ENCODE peak calls at places on chromosomes 7 and 10, in nine cellular contexts. T, G, M, A, S, H, C, R and F are unnamed samples.
A peak's percentile ranks its signal among the peaks of the same experiment; 100 is the strongest.

GRCh38 chr10:2463301-2463700 is 604.0 kb upstream of the PFKP start:
- DNase-seq in S (no peak), R (no peak), C (no peak), G (no peak), T (no peak), A (no peak), H (peak; percentile 51), M (no peak), F (no peak)

GRCh38 chr10:34780818-34781380 is 34.2 kb downstream of the PARD3 start:
- DNase-seq in R (no peak), G (peak; percentile 61), C (peak; percentile 46), T (no peak), A (no peak), M (no peak), S (no peak), H (peak; percentile 49), F (no peak)

GRCh38 chr10:48507933-48508830 is 96.7 kb downstream of the ARHGAP22 start:
- DNase-seq in A (no peak), T (no peak), C (no peak), G (no peak), M (no peak), R (peak; percentile 22), H (no peak), S (no peak), F (no peak)

GRCh38 chr10:123685260-123685659 is 19.1 kb downstream of the GPR26 start:
- DNase-seq in M (no peak), A (no peak), R (no peak), C (no peak), G (no peak), H (no peak), T (no peak), S (no peak), F (no peak)

GRCh38 chr7:113113912-113114311 is 4.4 kb downstream of the SMIM30 start:
- DNase-seq in A (no peak), G (no peak), S (no peak), H (no peak), R (peak; percentile 34), M (no peak), C (no peak), T (no peak), F (peak; percentile 4)

GRCh38 chr10:97731346-97732051 is 5.4 kb upstream of the ZFYVE27 start:
- DNase-seq in H (peak; percentile 44), S (peak; percentile 61), M (no peak), A (no peak), R (peak; percentile 69), G (peak; percentile 55), T (peak; percentile 66), C (peak; percentile 74), F (peak; percentile 64)

GRCh38 chr7:37480026-37480425 is 31.4 kb upstream of the ELMO1 start:
- DNase-seq in R (no peak), A (no peak), S (no peak), H (no peak), T (no peak), M (no peak), G (no peak), C (no peak), F (no peak)

GRCh38 chr10:72019085-72019876 is 55.1 kb downstream of the CHST3 start:
- DNase-seq in R (no peak), G (no peak), S (no peak), C (no peak), M (no peak), A (no peak), H (no peak), T (no peak), F (no peak)

GRCh38 chr10:71127019-71127534 is 85.3 kb upstream of the UNC5B start:
- DNase-seq in S (no peak), R (no peak), A (no peak), C (no peak), T (no peak), H (no peak), M (no peak), G (no peak), F (no peak)

GRCh38 chr7:143407296-143408246 is 1.1 kb downstream of the EPHA1 start:
- DNase-seq in C (no peak), M (no peak), A (peak; percentile 41), H (no peak), G (no peak), T (peak; percentile 57), R (no peak), S (no peak), F (no peak)

GRCh38 chr10:75038335-75038734 is 73.1 kb upstream of the SAMD8 start:
- DNase-seq in T (no peak), M (no peak), H (peak; percentile 77), R (no peak), C (peak; percentile 49), A (no peak), S (peak; percentile 20), G (no peak), F (no peak)

GRCh38 chr10:75040576-75040975 is 70.9 kb upstream of the SAMD8 start:
- DNase-seq in G (no peak), A (no peak), R (no peak), H (no peak), T (no peak), C (no peak), S (no peak), M (no peak), F (no peak)

GRCh38 chr10:75043256-75044121 is 68.0 kb upstream of the SAMD8 start:
- DNase-seq in A (no peak), C (no peak), M (no peak), R (peak; percentile 85), T (peak; percentile 41), G (no peak), S (no peak), H (no peak), F (no peak)

GRCh38 chr10:75037171-75038153 is 74.0 kb upstream of the SAMD8 start:
- DNase-seq in T (no peak), R (no peak), A (no peak), S (no peak), H (no peak), M (no peak), C (no peak), G (peak; percentile 13), F (no peak)

GRCh38 chr10:75042292-75042974 is 69.0 kb upstream of the SAMD8 start:
- DNase-seq in T (no peak), C (no peak), H (peak; percentile 74), A (no peak), G (no peak), M (peak; percentile 82), S (peak; percentile 52), R (no peak), F (no peak)
- TF ChIP-seq CTCF in T (no peak), C (no peak), H (no peak), A (no peak), G (no peak), M (no peak), S (no peak), R (no peak), F (no peak)

GRCh38 chr10:12822374-12823170 is 178.9 kb downstream of the CCDC3 start:
- DNase-seq in A (no peak), T (no peak), C (no peak), M (no peak), S (no peak), G (no peak), R (no peak), H (no peak), F (no peak)
- TF ChIP-seq CTCF in A (no peak), T (no peak), C (no peak), M (no peak), S (no peak), G (no peak), R (no peak), H (no peak), F (no peak)

GRCh38 chr7:44222776-44223261 is 22.0 kb downstream of the YKT6 start:
- DNase-seq in T (no peak), S (no peak), A (no peak), G (no peak), R (no peak), H (no peak), C (peak; percentile 8), M (no peak), F (no peak)

GRCh38 chr7:44220732-44221131 is 20.0 kb downstream of the YKT6 start:
- DNase-seq in A (no peak), S (no peak), M (no peak), G (no peak), H (no peak), R (no peak), T (no peak), C (peak; percentile 7), F (no peak)

GRCh38 chr7:44222074-44222473 is 21.3 kb downstream of the YKT6 start:
- DNase-seq in M (no peak), R (no peak), G (no peak), H (no peak), T (no peak), C (peak; percentile 3), A (no peak), S (no peak), F (no peak)

GRCh38 chr7:44220046-44220720 is 19.4 kb downstream of the YKT6 start:
- DNase-seq in G (no peak), H (no peak), R (no peak), S (no peak), M (no peak), A (no peak), T (no peak), C (no peak), F (no peak)

GRCh38 chr7:44221231-44221791 is 20.5 kb downstream of the YKT6 start:
- DNase-seq in H (no peak), A (no peak), C (peak; percentile 8), T (no peak), R (no peak), G (no peak), M (no peak), S (no peak), F (peak; percentile 50)
- TF ChIP-seq CTCF in H (no peak), A (no peak), C (no peak), T (no peak), R (no peak), G (no peak), M (no peak), S (peak; percentile 27), F (no peak)

GRCh38 chr10:102382871-102383270 is 12.6 kb upstream of the NFKB2 start:
- DNase-seq in M (no peak), T (no peak), H (no peak), A (no peak), R (no peak), S (no peak), C (no peak), G (no peak), F (no peak)

GRCh38 chr10:102379383-102379782 is 16.1 kb upstream of the NFKB2 start:
- DNase-seq in C (no peak), R (no peak), A (no peak), M (no peak), G (no peak), T (no peak), S (no peak), H (no peak), F (no peak)

GRCh38 chr10:102381983-102382382 is 13.5 kb upstream of the NFKB2 start:
- DNase-seq in G (no peak), A (no peak), M (no peak), S (no peak), T (no peak), H (no peak), R (no peak), C (no peak), F (no peak)

GRCh38 chr10:102384606-102385429 is 10.7 kb upstream of the NFKB2 start:
- DNase-seq in T (no peak), R (no peak), H (no peak), G (no peak), A (peak; percentile 52), C (no peak), M (no peak), S (no peak), F (no peak)

DNA sequence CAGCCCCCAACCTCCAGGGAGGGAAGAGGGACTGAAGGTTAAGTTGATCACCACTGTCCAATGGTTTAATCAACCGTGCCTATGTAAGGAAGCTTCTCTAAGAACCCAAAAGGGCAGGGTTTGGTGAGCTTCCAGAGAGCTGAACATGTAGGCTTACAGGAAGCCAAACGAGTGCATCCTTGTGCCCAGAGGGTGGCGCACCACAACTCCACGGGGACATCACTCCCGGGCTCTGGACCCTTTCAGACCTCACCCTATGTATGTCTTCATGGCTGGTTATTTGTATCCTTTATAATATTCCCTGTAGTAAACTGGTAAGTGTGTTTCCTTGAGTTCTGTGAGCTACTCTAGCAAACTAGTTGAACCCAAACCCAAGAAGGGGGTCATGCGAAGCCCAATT is 11.5 kb upstream of the NFKB2 start:
- DNase-seq in M (no peak), T (no peak), R (peak; percentile 69), H (no peak), G (no peak), C (no peak), A (no peak), S (no peak), F (no peak)
- TF ChIP-seq CTCF in M (no peak), T (no peak), R (peak; percentile 78), H (peak; percentile 15), G (no peak), C (no peak), A (no peak), S (peak; percentile 27), F (no peak)